ENCODE peak calls at places on chromosome 21, in eight cellular contexts. B is A549; S is CD4-positive, alpha-beta T cell; L is colonic mucosa; M is AG04450; Q is tibial nerve; O is dorsolateral prefrontal cortex; K is PC-3. E is an unnamed sample.
A peak's percentile ranks its signal among the peaks of the same experiment; 100 is the strongest.

GRCh38 chr21:18411565-18411964 is 8.0 kb upstream of the TMPRSS15 start:
- DNase-seq in B (no peak), S (no peak), L (no peak), M (no peak), Q (no peak), O (no peak), K (no peak), E (no peak)

GRCh38 chr21:26881504-26882228 is 36.5 kb upstream of the ADAMTS1 start:
- DNase-seq in B (no peak), S (no peak), L (no peak), M (peak; percentile 8), Q (no peak), O (no peak), K (peak; percentile 39), E (no peak)

GRCh38 chr21:36927718-36928117 is 38.8 kb downstream of the HLCS start:
- DNase-seq in B (peak; percentile 43), S (peak; percentile 69), L (peak; percentile 87), M (peak; percentile 89), Q (peak; percentile 87), O (peak; percentile 95), K (peak; percentile 95), E (peak; percentile 65)

GRCh38 chr21:36155603-36156338 is 853 bp upstream of the DOP1B start:
- DNase-seq in B (no peak), S (no peak), L (peak; percentile 77), M (no peak), Q (no peak), O (no peak), K (peak; percentile 80), E (no peak)

GRCh38 chr21:31945116-31945515 is 72.3 kb downstream of the HUNK start:
- DNase-seq in B (no peak), S (no peak), L (no peak), M (no peak), Q (no peak), O (no peak), K (no peak), E (no peak)

GRCh38 chr21:21200103-21200938 is 202.1 kb downstream of the NCAM2 start:
- DNase-seq in B (no peak), S (no peak), L (peak; percentile 26), M (peak; percentile 93), Q (peak; percentile 53), O (no peak), K (peak; percentile 85), E (peak; percentile 65)

GRCh38 chr21:16084776-16085364 is 355.1 kb downstream of the USP25 start:
- DNase-seq in B (no peak), S (no peak), L (no peak), M (no peak), Q (peak; percentile 45), O (peak; percentile 82), K (peak; percentile 88), E (no peak)

GRCh38 chr21:16013570-16013969 is 283.8 kb downstream of the USP25 start:
- DNase-seq in B (no peak), S (no peak), L (no peak), M (no peak), Q (no peak), O (no peak), K (no peak), E (no peak)

GRCh38 chr21:32096411-32096810 is 182.4 kb downstream of the MIS18A start:
- DNase-seq in B (peak; percentile 10), S (no peak), L (no peak), M (no peak), Q (no peak), O (no peak), K (peak; percentile 15), E (no peak)

GRCh38 chr21:38875694-38876492 is 70.2 kb downstream of the ETS2 start:
- DNase-seq in B (no peak), S (no peak), L (no peak), M (no peak), Q (no peak), O (no peak), K (no peak), E (no peak)

GRCh38 chr21:26918318-26919065 is 48.4 kb downstream of the ADAMTS5 start:
- DNase-seq in B (no peak), S (no peak), L (no peak), M (peak; percentile 26), Q (no peak), O (no peak), K (peak; percentile 59), E (no peak)

GRCh38 chr21:44304846-44305245 is 5.0 kb downstream of the PFKL start:
- DNase-seq in B (peak; percentile 54), S (peak; percentile 40), L (peak; percentile 50), M (no peak), Q (peak; percentile 36), O (no peak), K (peak; percentile 51), E (peak; percentile 48)

GRCh38 chr21:39094847-39095525 is 88.3 kb downstream of the PSMG1 start:
- DNase-seq in B (peak; percentile 32), S (no peak), L (no peak), M (peak; percentile 60), Q (no peak), O (no peak), K (peak; percentile 46), E (no peak)

GRCh38 chr21:46483300-46484295 is 24.9 kb downstream of the DIP2A start:
- DNase-seq in B (no peak), S (no peak), L (no peak), M (no peak), Q (no peak), O (no peak), K (no peak), E (no peak)

GRCh38 chr21:38376693-38377092 is 119.9 kb downstream of the KCNJ15 start:
- DNase-seq in B (no peak), S (no peak), L (no peak), M (no peak), Q (no peak), O (no peak), K (no peak), E (no peak)

GRCh38 chr21:30186242-30186641 is 19.6 kb upstream of the CLDN17 start:
- DNase-seq in B (no peak), S (no peak), L (peak; percentile 36), M (no peak), Q (no peak), O (no peak), K (no peak), E (no peak)

GRCh38 chr21:38793926-38794713 is 11.6 kb upstream of the ETS2 start:
- DNase-seq in B (no peak), S (no peak), L (no peak), M (no peak), Q (no peak), O (no peak), K (peak; percentile 72), E (no peak)

GRCh38 chr21:38095220-38095619 is 161.6 kb upstream of the KCNJ15 start:
- DNase-seq in B (no peak), S (no peak), L (no peak), M (no peak), Q (no peak), O (no peak), K (no peak), E (no peak)

GRCh38 chr21:39637971-39638628 is 25.4 kb downstream of the B3GALT5 start:
- DNase-seq in B (no peak), S (no peak), L (peak; percentile 69), M (no peak), Q (no peak), O (no peak), K (no peak), E (no peak)

GRCh38 chr21:43375006-43375826 is 51.7 kb downstream of the SIK1 start:
- DNase-seq in B (no peak), S (no peak), L (no peak), M (no peak), Q (no peak), O (no peak), K (no peak), E (no peak)

GRCh38 chr21:34520769-34521508 is 8.9 kb upstream of the KCNE1 start:
- DNase-seq in B (no peak), S (no peak), L (no peak), M (no peak), Q (no peak), O (no peak), K (no peak), E (no peak)

GRCh38 chr21:28550057-28550825 is 442.4 kb downstream of the LTN1 start:
- DNase-seq in B (no peak), S (no peak), L (no peak), M (no peak), Q (no peak), O (no peak), K (peak; percentile 92), E (no peak)
- H3K27ac ChIP-seq in B (no peak overlapping the region), S (no peak overlapping the region), L (no peak overlapping the region), M (no peak overlapping the region), Q (no peak overlapping the region), O (no peak overlapping the region), K (peak overlapping the region; percentile 91), E (no peak overlapping the region)

GRCh38 chr21:25350056-25350455 is 257.2 kb downstream of the MRPL39 start:
- DNase-seq in B (no peak), S (no peak), L (no peak), M (no peak), Q (no peak), O (no peak), K (peak; percentile 78), E (no peak)
- TF ChIP-seq CTCF in B (no peak), S (no peak), L (no peak), M (peak; percentile 67), Q (no peak), O (no peak), K (peak; percentile 82), E (peak; percentile 27)

GRCh38 chr21:41164981-41165650 is 2.8 kb upstream of the BACE2 start:
- DNase-seq in B (peak; percentile 43), S (no peak), L (peak; percentile 80), M (no peak), Q (peak; percentile 70), O (no peak), K (peak; percentile 99), E (peak; percentile 85)
- H3K27ac ChIP-seq in B (no peak overlapping the region), S (no peak overlapping the region), L (peak overlapping the region; percentile 69), M (no peak overlapping the region), Q (peak overlapping the region; percentile 32), O (no peak overlapping the region), K (peak overlapping the region; percentile 60), E (no peak overlapping the region)

GRCh38 chr21:41764558-41765392 is 2.1 kb downstream of the RIPK4 start:
- DNase-seq in B (no peak), S (no peak), L (no peak), M (no peak), Q (no peak), O (no peak), K (peak; percentile 40), E (no peak)
- TF ChIP-seq CTCF in B (no peak), S (no peak), L (no peak), M (no peak), Q (no peak), O (no peak), K (no peak), E (no peak)

GRCh38 chr21:41677671-41678015 is 89.2 kb downstream of the RIPK4 start:
- DNase-seq in B (no peak), S (no peak), L (no peak), M (no peak), Q (no peak), O (no peak), K (peak; percentile 77), E (no peak)
- H3K27ac ChIP-seq in B (peak overlapping the region; percentile 98), S (no peak overlapping the region), L (peak overlapping the region; percentile 96), M (no peak overlapping the region), Q (no peak overlapping the region), O (no peak overlapping the region), K (peak overlapping the region; percentile 98), E (peak overlapping the region; percentile 100)

E was measured in RWPE1.